ENCODE peak calls at places on chromosome 22, in eight cellular contexts. U is progenitor cell of endocrine pancreas; Z is fibroblast of the aortic adventitia; J is SK-MEL-5; I is psoas muscle; Y is effector CD8-positive, alpha-beta T cell; D is endothelial cell; A is HEK293T. F is an unnamed sample.

GRCh38 chr22:20528405-20528978 is 21.1 kb downstream of the MED15 start:
- DNase-seq in U (no peak), Z (no peak), J (no peak), I (no peak), Y (no peak), D (no peak), A (no peak), F (no peak)

GRCh38 chr22:23789121-23789520 is 2.4 kb downstream of the SMARCB1 start:
- DNase-seq in U (no peak), Z (no peak), J (no peak), I (no peak), Y (no peak), D (no peak), A (no peak), F (no peak)

GRCh38 chr22:45210577-45211431 is 29.9 kb downstream of the KIAA0930 start:
- DNase-seq in U (no peak), Z (peak), J (no peak), I (peak), Y (no peak), D (no peak), A (no peak), F (peak)

GRCh38 chr22:41369837-41370236 is 11.9 kb upstream of the TEF start:
- DNase-seq in U (no peak), Z (no peak), J (no peak), I (no peak), Y (no peak), D (no peak), A (no peak), F (no peak)

GRCh38 chr22:28341001-28341400 is 338.6 kb downstream of the TTC28 start:
- DNase-seq in U (no peak), Z (peak), J (peak), I (no peak), Y (no peak), D (no peak), A (no peak), F (peak)

GRCh38 chr22:49033616-49034015 is 794.1 kb downstream of the BRD1 start:
- DNase-seq in U (no peak), Z (no peak), J (no peak), I (peak), Y (no peak), D (no peak), A (no peak), F (no peak)

GRCh38 chr22:26606611-26607010 is 11.2 kb downstream of the CRYBB1 start:
- DNase-seq in U (no peak), Z (peak), J (no peak), I (no peak), Y (no peak), D (no peak), A (no peak), F (peak)

GRCh38 chr22:35275580-35275979 is 18.3 kb downstream of the HMGXB4 start:
- DNase-seq in U (no peak), Z (no peak), J (no peak), I (no peak), Y (no peak), D (no peak), A (no peak), F (peak)

GRCh38 chr22:20062766-20063083 is 17.3 kb upstream of the DGCR8 start:
- DNase-seq in U (no peak), Z (no peak), J (no peak), I (no peak), Y (no peak), D (no peak), A (no peak), F (peak)